ENCODE peak calls at places on chromosomes 1 and 21, in four cellular contexts. B is posterior cingulate gyrus; R is lower leg skin; M is activated gamma-delta T cell treated with anti-CD3 and anti-CD28 coated beads, Interleukin-2, amount 50 U/mL, for 16 hours. K is an unnamed sample.

GRCh38 chr1:114660250-114660649 is 9.6 kb downstream of the DENND2C start:
- DNase-seq in M (no peak), R (no peak), B (no peak), K (no peak)

GRCh38 chr21:34724131-34724856 is 55.5 kb downstream of the CLIC6 start:
- DNase-seq in M (no peak), R (no peak), B (no peak), K (no peak)

GRCh38 chr1:116400780-116401179 is 27.7 kb downstream of the ATP1A1 start:
- DNase-seq in M (no peak), B (no peak), R (no peak), K (no peak)

GRCh38 chr1:12658531-12659453 is 14.9 kb downstream of the AADACL4 start:
- DNase-seq in R (peak), B (peak), M (peak), K (peak)

GRCh38 chr1:151680812-151681211 is 35.8 kb downstream of the CELF3 start:
- DNase-seq in M (no peak), B (no peak), R (no peak), K (peak)

GRCh38 chr1:231160851-231161710 is 777 bp upstream of the TRIM67 start:
- DNase-seq in B (peak), R (no peak), M (no peak), K (no peak)

GRCh38 chr1:17587693-17588047 is 48.2 kb downstream of the ARHGEF10L start:
- DNase-seq in M (no peak), B (no peak), R (no peak), K (no peak)

GRCh38 chr1:155250633-155251449 is 4.4 kb downstream of the ENTREP3 start:
- DNase-seq in R (peak), M (peak), B (peak), K (no peak)

GRCh38 chr1:21302747-21303715 is 12.8 kb upstream of the ECE1 start:
- DNase-seq in B (no peak), M (no peak), R (no peak), K (no peak)

GRCh38 chr21:38912789-38913119 is 107.0 kb downstream of the ETS2 start:
- DNase-seq in R (no peak), M (no peak), B (no peak), K (no peak)

GRCh38 chr1:3516911-3517310 is 62.4 kb downstream of the ARHGEF16 start:
- DNase-seq in B (no peak), R (no peak), M (no peak), K (no peak)

GRCh38 chr1:156894711-156895407 is 1.3 kb downstream of the PEAR1 start:
- DNase-seq in M (no peak), B (no peak), R (no peak), K (no peak)

GRCh38 chr1:21939650-21940374 is 2.7 kb upstream of the HSPG2 start:
- DNase-seq in M (no peak), B (peak), R (peak), K (peak)

GRCh38 chr1:150764617-150765090 is 924 bp downstream of the CTSS start:
- DNase-seq in R (no peak), B (no peak), M (no peak), K (peak)

GRCh38 chr1:76726251-76726650 is 141.0 kb upstream of the ST6GALNAC5 start:
- DNase-seq in B (no peak), R (no peak), M (no peak), K (no peak)

GRCh38 chr1:230807551-230808267 is 60.5 kb downstream of the CAPN9 start:
- DNase-seq in M (no peak), B (no peak), R (peak), K (no peak)

GRCh38 chr1:46558141-46558963 is 6.9 kb upstream of the KNCN start:
- DNase-seq in B (peak), M (no peak), R (no peak), K (no peak)

GRCh38 chr1:51924455-51924854 is 45.9 kb upstream of the NRDC start:
- DNase-seq in M (no peak), R (no peak), B (no peak), K (no peak)

GRCh38 chr1:8051650-8052049 is 25.5 kb upstream of the ERRFI1 start:
- DNase-seq in B (no peak), M (no peak), R (no peak), K (no peak)

K was measured in retinal pigment epithelial cell.